ENCODE peak calls at places on chromosomes 11 and 22, in five cellular contexts. One of them, this sample, is unnamed.

GRCh38 chr22:31122532-31123291 is at the start of gene INPP5J:
- DNase-seq in AG09309: no peak
- DNase-seq in transverse colon: peak
- DNase-seq in cardiac muscle cell: peak
- DNase-seq in pancreas: peak
- DNase-seq in this sample: peak

GRCh38 chr11:125446279-125446678 is 49.8 kb downstream of the FEZ1 start:
- DNase-seq in AG09309: no peak
- DNase-seq in transverse colon: no peak
- DNase-seq in cardiac muscle cell: no peak
- DNase-seq in pancreas: no peak
- DNase-seq in this sample: no peak

GRCh38 chr22:39997939-39998726 is 3.4 kb downstream of the FAM83F start:
- DNase-seq in AG09309: no peak
- DNase-seq in transverse colon: peak
- DNase-seq in cardiac muscle cell: peak
- DNase-seq in pancreas: peak
- DNase-seq in this sample: peak

GRCh38 chr11:34524696-34525095 is 11.1 kb upstream of the ELF5 start:
- DNase-seq in AG09309: no peak
- DNase-seq in transverse colon: no peak
- DNase-seq in cardiac muscle cell: no peak
- DNase-seq in pancreas: no peak
- DNase-seq in this sample: no peak

GRCh38 chr11:34250732-34251639 is 106.8 kb downstream of the ABTB2 start:
- DNase-seq in AG09309: no peak
- DNase-seq in transverse colon: peak
- DNase-seq in cardiac muscle cell: no peak
- DNase-seq in pancreas: no peak
- DNase-seq in this sample: no peak

GRCh38 chr11:30984827-30985226 is 384.7 kb downstream of the DCDC1 start:
- DNase-seq in AG09309: no peak
- DNase-seq in transverse colon: no peak
- DNase-seq in cardiac muscle cell: no peak
- DNase-seq in pancreas: no peak
- DNase-seq in this sample: peak

GRCh38 chr22:37571258-37571991 is 8.5 kb downstream of the LGALS2 start:
- DNase-seq in AG09309: no peak
- DNase-seq in transverse colon: no peak
- DNase-seq in cardiac muscle cell: no peak
- DNase-seq in pancreas: no peak
- DNase-seq in this sample: no peak

GRCh38 chr11:28439403-28439802 is 331.2 kb downstream of the METTL15 start:
- DNase-seq in AG09309: no peak
- DNase-seq in transverse colon: no peak
- DNase-seq in cardiac muscle cell: no peak
- DNase-seq in pancreas: no peak
- DNase-seq in this sample: no peak

GRCh38 chr11:61717286-61718033 is 35.0 kb upstream of the MYRF start:
- DNase-seq in AG09309: no peak
- DNase-seq in transverse colon: no peak
- DNase-seq in cardiac muscle cell: no peak
- DNase-seq in pancreas: no peak
- DNase-seq in this sample: no peak

GRCh38 chr11:114678125-114679036 is at the start of gene NXPE2:
- DNase-seq in AG09309: no peak
- DNase-seq in transverse colon: peak
- DNase-seq in cardiac muscle cell: no peak
- DNase-seq in pancreas: no peak
- DNase-seq in this sample: peak

GRCh38 chr11:122803716-122804115 is 34.6 kb upstream of the CRTAM start:
- DNase-seq in AG09309: no peak
- DNase-seq in transverse colon: no peak
- DNase-seq in cardiac muscle cell: no peak
- DNase-seq in pancreas: no peak
- DNase-seq in this sample: no peak

GRCh38 chr22:47626428-47627390 is 864.3 kb downstream of the TBC1D22A start:
- DNase-seq in AG09309: no peak
- DNase-seq in transverse colon: no peak
- DNase-seq in cardiac muscle cell: no peak
- DNase-seq in pancreas: no peak
- DNase-seq in this sample: no peak

GRCh38 chr11:92941676-92942571 is 27.5 kb upstream of the MTNR1B start:
- DNase-seq in AG09309: no peak
- DNase-seq in transverse colon: no peak
- DNase-seq in cardiac muscle cell: peak
- DNase-seq in pancreas: no peak
- DNase-seq in this sample: peak

GRCh38 chr22:31279821-31280496 is 12.3 kb downstream of the PIK3IP1 start:
- DNase-seq in AG09309: no peak
- DNase-seq in transverse colon: no peak
- DNase-seq in cardiac muscle cell: no peak
- DNase-seq in pancreas: peak
- DNase-seq in this sample: no peak

GRCh38 chr22:27996529-27996925 is 77.5 kb upstream of the PITPNB start:
- DNase-seq in AG09309: no peak
- DNase-seq in transverse colon: no peak
- DNase-seq in cardiac muscle cell: no peak
- DNase-seq in pancreas: peak
- DNase-seq in this sample: no peak

GRCh38 chr11:35313066-35313765 is 106.1 kb downstream of the SLC1A2 start:
- DNase-seq in AG09309: no peak
- DNase-seq in transverse colon: no peak
- DNase-seq in cardiac muscle cell: no peak
- DNase-seq in pancreas: no peak
- DNase-seq in this sample: no peak

GRCh38 chr11:132504501-132505041 is 1027.7 kb downstream of the OPCML start:
- DNase-seq in AG09309: no peak
- DNase-seq in transverse colon: no peak
- DNase-seq in cardiac muscle cell: no peak
- DNase-seq in pancreas: no peak
- DNase-seq in this sample: no peak

GRCh38 chr22:40383905-40384304 is 13.5 kb downstream of the SGSM3 start:
- DNase-seq in AG09309: peak
- DNase-seq in transverse colon: no peak
- DNase-seq in cardiac muscle cell: peak
- DNase-seq in pancreas: no peak
- DNase-seq in this sample: no peak

GRCh38 chr11:113314065-113314388 is 356 bp upstream of the TTC12 start:
- DNase-seq in AG09309: no peak
- DNase-seq in transverse colon: no peak
- DNase-seq in cardiac muscle cell: no peak
- DNase-seq in pancreas: no peak
- DNase-seq in this sample: no peak
- H3K4me3 ChIP-seq in AG09309: peak
- H3K4me3 ChIP-seq in transverse colon: no peak
- H3K4me3 ChIP-seq in cardiac muscle cell: peak
- H3K4me3 ChIP-seq in pancreas: peak
- H3K4me3 ChIP-seq in this sample: peak

DNA sequence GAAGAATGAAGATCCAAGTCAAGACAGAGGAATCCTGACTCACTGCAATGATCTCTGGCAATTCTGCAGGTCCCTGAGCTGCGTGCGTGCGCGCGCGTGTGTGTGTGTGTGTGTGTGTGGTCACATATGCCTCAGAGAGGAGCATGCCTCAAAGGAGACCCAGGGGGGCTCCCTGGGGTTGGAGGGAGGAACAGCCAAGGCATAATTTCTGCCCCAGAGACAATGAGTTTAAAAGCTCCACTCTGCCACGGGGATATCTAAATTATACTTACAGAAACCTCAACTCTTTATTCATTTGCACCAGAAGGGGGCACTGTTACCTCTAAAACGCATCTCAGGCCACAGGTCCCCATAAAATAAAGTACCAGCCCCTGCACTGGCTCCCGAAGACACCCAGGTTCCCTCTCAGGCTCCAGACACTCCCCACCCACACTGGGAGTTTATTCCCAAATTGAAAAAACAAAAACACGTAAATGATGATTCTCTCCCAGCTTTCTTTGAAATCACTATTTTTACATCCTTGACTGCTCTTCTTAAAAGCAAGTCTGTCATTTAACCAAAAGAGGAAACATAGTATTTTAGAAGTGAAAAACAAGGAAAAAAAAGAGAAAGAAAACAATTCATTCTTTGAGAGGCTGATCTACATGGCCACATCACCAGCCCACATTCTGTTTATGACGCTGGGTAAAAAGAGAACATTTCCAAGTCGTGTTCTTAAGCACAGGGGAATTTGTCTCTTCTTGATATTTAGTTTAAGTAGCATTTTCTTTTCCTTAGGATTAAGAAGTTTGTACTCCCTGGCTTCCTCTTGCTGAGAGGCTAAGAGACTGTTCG is 400.9 kb downstream of the LARGE1 start:
- DNase-seq in AG09309: peak
- DNase-seq in transverse colon: peak
- DNase-seq in cardiac muscle cell: peak
- DNase-seq in pancreas: no peak
- DNase-seq in this sample: no peak
- TF ChIP-seq CTCF in AG09309: peak
- TF ChIP-seq CTCF in transverse colon: peak
- TF ChIP-seq CTCF in cardiac muscle cell: peak
- TF ChIP-seq CTCF in pancreas: peak
- TF ChIP-seq CTCF in this sample: peak

DNA sequence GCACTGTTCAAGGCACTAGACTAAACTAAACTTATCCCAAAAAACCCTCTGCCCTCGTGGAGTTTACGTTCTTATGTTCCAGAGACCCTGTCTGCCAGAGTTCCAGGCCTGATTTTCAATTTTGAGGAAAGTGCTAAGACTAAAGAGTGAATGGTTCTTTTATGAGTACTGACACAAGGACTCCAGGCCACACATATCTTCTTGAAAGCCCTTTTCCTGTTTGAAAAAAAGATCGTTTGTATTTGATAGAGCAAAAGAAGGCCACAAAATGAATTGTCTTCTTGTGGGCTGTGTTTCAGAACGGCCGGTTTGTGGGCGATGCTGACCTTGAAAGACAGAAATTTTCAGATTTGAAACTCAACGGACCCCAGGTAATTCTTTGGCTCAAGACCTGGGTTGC is 32.1 kb downstream of the CTNND1 start:
- DNase-seq in AG09309: no peak
- DNase-seq in transverse colon: no peak
- DNase-seq in cardiac muscle cell: no peak
- DNase-seq in pancreas: no peak
- DNase-seq in this sample: no peak
- H3K4me3 ChIP-seq in AG09309: no peak
- H3K4me3 ChIP-seq in transverse colon: no peak
- H3K4me3 ChIP-seq in cardiac muscle cell: no peak
- H3K4me3 ChIP-seq in pancreas: no peak
- H3K4me3 ChIP-seq in this sample: no peak

GRCh38 chr11:79159657-79160450 is 281.0 kb downstream of the TENM4 start:
- DNase-seq in AG09309: no peak
- DNase-seq in transverse colon: no peak
- DNase-seq in cardiac muscle cell: peak
- DNase-seq in pancreas: no peak
- DNase-seq in this sample: no peak
- TF ChIP-seq CTCF in AG09309: peak
- TF ChIP-seq CTCF in transverse colon: peak
- TF ChIP-seq CTCF in cardiac muscle cell: peak
- TF ChIP-seq CTCF in pancreas: no peak
- TF ChIP-seq CTCF in this sample: peak

GRCh38 chr11:2382927-2383822 is 6.1 kb downstream of the CD81 start:
- DNase-seq in AG09309: no peak
- DNase-seq in transverse colon: peak
- DNase-seq in cardiac muscle cell: peak
- DNase-seq in pancreas: no peak
- DNase-seq in this sample: no peak
- H3K4me3 ChIP-seq in AG09309: no peak
- H3K4me3 ChIP-seq in transverse colon: no peak
- H3K4me3 ChIP-seq in cardiac muscle cell: no peak
- H3K4me3 ChIP-seq in pancreas: no peak
- H3K4me3 ChIP-seq in this sample: no peak

DNA sequence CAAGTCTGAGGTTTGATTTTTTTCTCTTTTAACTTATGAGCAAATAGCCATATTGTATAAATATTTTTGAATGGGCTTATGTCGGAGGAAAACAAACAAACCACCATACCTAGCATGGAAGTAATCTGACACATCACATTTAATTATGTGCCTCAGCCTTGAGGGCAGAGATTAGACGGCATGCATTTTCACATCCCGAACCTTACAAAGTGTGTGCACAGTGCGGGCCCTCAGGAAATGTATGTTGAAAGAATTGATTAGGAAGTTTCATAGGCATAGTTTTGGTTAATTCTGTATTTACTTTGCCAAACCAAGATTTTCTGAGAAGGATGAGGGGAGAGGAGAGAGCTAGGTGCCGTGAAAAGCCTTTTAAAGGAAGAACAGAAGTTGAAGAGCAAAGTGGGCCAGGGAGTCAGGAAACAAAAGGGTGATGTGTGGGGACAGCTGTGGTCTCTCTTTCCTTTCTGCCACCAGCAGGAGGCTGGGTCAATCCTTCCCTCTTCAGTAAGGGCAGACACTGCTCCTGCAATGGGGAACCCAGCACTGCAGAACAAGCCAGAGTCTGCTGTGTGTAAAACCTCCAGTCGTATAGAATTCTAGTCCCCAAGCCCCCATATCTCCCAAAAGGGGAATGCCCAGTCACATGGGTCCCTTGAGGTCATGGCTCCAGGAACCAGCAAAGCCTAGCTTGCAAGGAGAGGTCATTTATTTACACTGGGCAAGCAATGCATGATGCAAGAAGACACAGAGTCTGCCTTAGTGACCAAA is 71.2 kb upstream of the OLFML1 start:
- DNase-seq in AG09309: no peak
- DNase-seq in transverse colon: no peak
- DNase-seq in cardiac muscle cell: no peak
- DNase-seq in pancreas: no peak
- DNase-seq in this sample: no peak
- TF ChIP-seq CTCF in AG09309: no peak
- TF ChIP-seq CTCF in transverse colon: no peak
- TF ChIP-seq CTCF in cardiac muscle cell: no peak
- TF ChIP-seq CTCF in pancreas: no peak
- TF ChIP-seq CTCF in this sample: no peak

This sample was measured in astrocyte of the cerebellum.